ENCODE peak calls at places on chromosomes 1 and 21, in five cellular contexts. C, U, E, W and T are unnamed samples.

GRCh38 chr1:40797668-40798010 is 14.1 kb downstream of the KCNQ4 start:
- DNase-seq in C (no peak), U (no peak), E (no peak), W (no peak), T (no peak)

GRCh38 chr1:156458181-156458503 is 42.4 kb downstream of the MEF2D start:
- DNase-seq in C (no peak), U (no peak), E (no peak), W (no peak), T (no peak)

GRCh38 chr1:237186733-237187132 is 144.7 kb downstream of the RYR2 start:
- DNase-seq in C (no peak), U (no peak), E (no peak), W (no peak), T (no peak)

GRCh38 chr1:84143796-84144565 is at the start of gene PRKACB:
- DNase-seq in C (no peak), U (no peak), E (no peak), W (no peak), T (peak)

GRCh38 chr1:179447489-179447888 is 81.7 kb downstream of the AXDND1 start:
- DNase-seq in C (no peak), U (no peak), E (no peak), W (no peak), T (no peak)

GRCh38 chr1:93744299-93744988 is 62.8 kb upstream of the BCAR3 start:
- DNase-seq in C (no peak), U (no peak), E (no peak), W (no peak), T (no peak)

GRCh38 chr1:87149166-87150065 is 179.3 kb upstream of the LMO4 start:
- DNase-seq in C (no peak), U (peak), E (no peak), W (no peak), T (peak)

GRCh38 chr1:26692211-26692792 is 3.5 kb upstream of the ARID1A start:
- DNase-seq in C (peak), U (peak), E (peak), W (peak), T (peak)

GRCh38 chr1:236808564-236809130 is 13.6 kb downstream of the MTR start:
- DNase-seq in C (no peak), U (no peak), E (no peak), W (no peak), T (no peak)

GRCh38 chr1:169495050-169495740 is 9.5 kb upstream of the SLC19A2 start:
- DNase-seq in C (no peak), U (no peak), E (no peak), W (no peak), T (no peak)

GRCh38 chr21:38875694-38876492 is 70.2 kb downstream of the ETS2 start:
- DNase-seq in C (no peak), U (no peak), E (no peak), W (no peak), T (no peak)

GRCh38 chr1:43822040-43822439 is 111.6 kb upstream of the ARTN start:
- DNase-seq in C (no peak), U (no peak), E (no peak), W (no peak), T (no peak)

GRCh38 chr1:11749203-11749689 is 12.7 kb upstream of the C1orf167 start:
- DNase-seq in C (peak), U (no peak), E (peak), W (no peak), T (peak)

GRCh38 chr21:45010096-45010495 is 64.3 kb upstream of the ADARB1 start:
- DNase-seq in C (no peak), U (no peak), E (no peak), W (no peak), T (no peak)

GRCh38 chr1:4678318-4678717 is 23.9 kb downstream of the AJAP1 start:
- DNase-seq in C (no peak), U (peak), E (no peak), W (no peak), T (no peak)

GRCh38 chr1:207828485-207829158 is 76.8 kb downstream of the CD46 start:
- DNase-seq in C (peak), U (peak), E (peak), W (peak), T (peak)

GRCh38 chr1:234916840-234917239 is 211.8 kb downstream of the TOMM20 start:
- DNase-seq in C (no peak), U (no peak), E (no peak), W (no peak), T (no peak)

GRCh38 chr21:36567216-36567917 is 87.4 kb upstream of the CLDN14 start:
- DNase-seq in C (no peak), U (no peak), E (no peak), W (no peak), T (no peak)

GRCh38 chr1:35499652-35500176 is 57.5 kb downstream of the KIAA0319L start:
- DNase-seq in C (no peak), U (no peak), E (no peak), W (no peak), T (no peak)

GRCh38 chr1:110746644-110747259 is 72.0 kb upstream of the KCNA3 start:
- DNase-seq in C (peak), U (no peak), E (peak), W (peak), T (peak)

GRCh38 chr1:175824079-175824478 is 80.7 kb upstream of the TNR start:
- DNase-seq in C (peak), U (no peak), E (no peak), W (no peak), T (no peak)

GRCh38 chr1:222975472-222976122 is 160.8 kb downstream of the DISP1 start:
- DNase-seq in C (no peak), U (no peak), E (no peak), W (no peak), T (no peak)

GRCh38 chr1:161936786-161937185 is 86.9 kb downstream of the OLFML2B start:
- DNase-seq in C (no peak), U (no peak), E (no peak), W (no peak), T (no peak)

GRCh38 chr1:28885472-28885877 is 28.9 kb upstream of the EPB41 start:
- DNase-seq in C (no peak), U (no peak), E (no peak), W (no peak), T (no peak)

GRCh38 chr1:42964032-42964812 is 5.6 kb upstream of the SLC2A1 start:
- DNase-seq in C (no peak), U (no peak), E (no peak), W (no peak), T (no peak)

GRCh38 chr1:44848456-44849181 is 5.6 kb upstream of the PTCH2 start:
- DNase-seq in C (no peak), U (no peak), E (no peak), W (no peak), T (peak)

GRCh38 chr1:154940880-154941228 is 4.3 kb upstream of the PMVK start:
- DNase-seq in C (no peak), U (no peak), E (no peak), W (no peak), T (no peak)

GRCh38 chr1:11536573-11537379 is 57.8 kb downstream of the DISP3 start:
- DNase-seq in C (no peak), U (no peak), E (no peak), W (no peak), T (no peak)

GRCh38 chr1:153688736-153689328 is 10.3 kb downstream of the NPR1 start:
- DNase-seq in C (no peak), U (no peak), E (no peak), W (no peak), T (no peak)

GRCh38 chr1:214255509-214255908 is 25.4 kb upstream of the SMYD2 start:
- DNase-seq in C (no peak), U (no peak), E (no peak), W (no peak), T (no peak)

GRCh38 chr1:30415171-30415940 is 308.0 kb downstream of the MATN1 start:
- DNase-seq in C (no peak), U (no peak), E (no peak), W (peak), T (no peak)

GRCh38 chr1:42035205-42035829 is 116.6 kb upstream of the HIVEP3 start:
- DNase-seq in C (no peak), U (peak), E (no peak), W (peak), T (peak)

GRCh38 chr1:201505505-201505893 is 1.4 kb downstream of the CSRP1 start:
- DNase-seq in C (no peak), U (no peak), E (no peak), W (no peak), T (no peak)

GRCh38 chr1:6448749-6449631 is 17.0 kb downstream of the TNFRSF25 start:
- DNase-seq in C (no peak), U (no peak), E (no peak), W (peak), T (peak)

GRCh38 chr21:16388291-16388690 is 658.5 kb downstream of the USP25 start:
- DNase-seq in C (no peak), U (no peak), E (no peak), W (no peak), T (no peak)

GRCh38 chr1:110770832-110771231 is 96.1 kb upstream of the KCNA3 start:
- DNase-seq in C (no peak), U (no peak), E (no peak), W (no peak), T (no peak)

GRCh38 chr1:198876371-198876871 is 237.6 kb downstream of the PTPRC start:
- DNase-seq in C (no peak), U (no peak), E (no peak), W (peak), T (peak)

GRCh38 chr1:232988572-232989040 is 38.2 kb downstream of the NTPCR start:
- DNase-seq in C (no peak), U (no peak), E (no peak), W (no peak), T (no peak)

GRCh38 chr1:232443372-232443771 is 186.6 kb downstream of the SIPA1L2 start:
- DNase-seq in C (no peak), U (no peak), E (no peak), W (no peak), T (no peak)